ENCODE peak calls at places on chromosomes 13 and 19, in six cellular contexts. M is aorta; I is pancreas; Q is stimulated activated effector memory CD8-positive, alpha-beta T cell treated with anti-CD3 and anti-CD28 coated beads, Interleukin-12 subunit alpha, Interleukin-12 subunit beta, amount 100 ng/mL, for 72 hours; S is heart right ventricle; G is stimulated activated memory B cell treated with anti-CD40 and anti-IgM and Interleukin-4, amounts not matched to agents 10 μg/mL and 1 μg/mL and 100 μg/mL, for 72 hours. U is an unnamed sample.

GRCh38 chr19:43498233-43498830 is 6.2 kb downstream of the PHLDB3 start:
- ATAC-seq in M (no peak), I (no peak), Q (no peak), S (peak; percentile 70), G (no peak), U (no peak)

GRCh38 chr19:13095934-13096890 is 6.4 kb downstream of the LYL1 start:
- ATAC-seq in M (no peak), I (no peak), Q (no peak), S (no peak), G (no peak), U (no peak)

GRCh38 chr19:14366529-14366928 is 14.7 kb upstream of the ADGRE5 start:
- ATAC-seq in M (no peak), I (peak; percentile 79), Q (peak; percentile 50), S (no peak), G (peak; percentile 69), U (peak; percentile 27)

GRCh38 chr13:112903071-112903577 is 65.9 kb upstream of the MCF2L start:
- ATAC-seq in M (no peak), I (no peak), Q (no peak), S (no peak), G (no peak), U (no peak)

GRCh38 chr13:24118576-24118975 is 41.9 kb upstream of the SPATA13 start:
- ATAC-seq in M (no peak), I (no peak), Q (no peak), S (no peak), G (no peak), U (no peak)

GRCh38 chr13:20981370-20982095 is 79.0 kb upstream of the XPO4 start:
- ATAC-seq in M (no peak), I (no peak), Q (no peak), S (peak; percentile 46), G (no peak), U (no peak)

GRCh38 chr13:110748271-110748670 is 34.8 kb downstream of the ING1 start:
- ATAC-seq in M (no peak), I (no peak), Q (no peak), S (no peak), G (no peak), U (no peak)

GRCh38 chr19:44582581-44583265 is 30.6 kb upstream of the IGSF23 start:
- ATAC-seq in M (no peak), I (peak; percentile 60), Q (no peak), S (no peak), G (no peak), U (no peak)

U was measured in activated T-helper 17 cell treated with anti-CD3 and anti-CD28 coated beads, Interleukin-2, amount 50 U/mL, for 72 hours.